ENCODE peak calls at places on chromosomes 7 and 10, in four cellular contexts. P is spleen; Y is CD8-positive, alpha-beta T cell; L is HCT116. G is an unnamed sample.

GRCh38 chr10:129788211-129788610 is 175.9 kb downstream of the EBF3 start:
- DNase-seq in Y (no peak), P (peak; percentile 64), L (no peak), G (no peak)

GRCh38 chr7:149716007-149716931 is 57.1 kb downstream of the ZNF467 start:
- DNase-seq in P (peak; percentile 77), Y (no peak), L (no peak), G (no peak)

GRCh38 chr7:149750122-149750845 is 23.1 kb downstream of the ZNF467 start:
- DNase-seq in L (no peak), Y (no peak), P (peak; percentile 47), G (no peak)

GRCh38 chr10:126518186-126519080 is 130.2 kb upstream of the ADAM12 start:
- DNase-seq in P (no peak), L (no peak), Y (no peak), G (no peak)

GRCh38 chr10:69089638-69090599 is 2.0 kb downstream of the SRGN start:
- DNase-seq in Y (peak; percentile 57), L (no peak), P (peak; percentile 84), G (no peak)

GRCh38 chr10:29257784-29258135 is 31.1 kb upstream of the LYZL1 start:
- DNase-seq in P (no peak), L (no peak), Y (no peak), G (no peak)

GRCh38 chr7:64045301-64046040 is at the start of gene ZNF727:
- DNase-seq in L (no peak), Y (no peak), P (peak; percentile 74), G (no peak)

GRCh38 chr7:11625669-11626068 is 206.3 kb downstream of the THSD7A start:
- DNase-seq in Y (no peak), P (no peak), L (no peak), G (no peak)

GRCh38 chr10:80500572-80501380 is 36.9 kb upstream of the SH2D4B start:
- DNase-seq in L (no peak), Y (no peak), P (peak; percentile 86), G (peak; percentile 80)

GRCh38 chr10:51341216-51341615 is 266.9 kb downstream of the PRKG1 start:
- DNase-seq in Y (no peak), P (no peak), L (no peak), G (no peak)

GRCh38 chr10:78757542-78757941 is 311.2 kb upstream of the ZMIZ1 start:
- DNase-seq in L (no peak), Y (no peak), P (peak; percentile 22), G (peak; percentile 71)

GRCh38 chr10:101761226-101761625 is 14.7 kb downstream of the FGF8 start:
- DNase-seq in L (no peak), P (peak; percentile 50), Y (no peak), G (no peak)

GRCh38 chr10:122326385-122326784 is 48.1 kb upstream of the PLEKHA1 start:
- DNase-seq in L (no peak), Y (no peak), P (no peak), G (no peak)

DNA sequence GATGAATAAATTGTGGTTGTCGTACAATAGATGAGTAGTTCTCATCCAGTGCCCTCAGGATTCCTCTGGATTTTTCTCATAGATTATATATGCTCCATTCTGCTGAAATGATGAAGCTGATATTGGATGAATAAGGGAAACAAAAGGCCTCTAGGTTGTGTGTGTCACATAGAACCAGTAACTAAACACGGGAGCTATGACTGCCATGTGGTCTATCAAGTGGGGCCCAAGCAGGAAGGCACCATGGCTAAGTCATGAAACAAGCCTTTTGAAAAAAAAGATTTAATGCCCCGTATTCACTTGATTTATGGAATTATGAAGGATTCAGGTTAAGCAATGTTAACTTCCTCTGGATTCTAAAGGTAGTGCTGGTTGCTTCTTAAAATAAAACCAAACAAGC is 225.1 kb downstream of the TCF7L2 start:
- DNase-seq in P (no peak), L (no peak), Y (no peak), G (no peak)
- H3K36me3 ChIP-seq in P (no peaks in the 10 kb centered on the region), L (no peaks in the 10 kb centered on the region), Y (no peaks in the 10 kb centered on the region), G (no peaks in the 10 kb centered on the region)

DNA sequence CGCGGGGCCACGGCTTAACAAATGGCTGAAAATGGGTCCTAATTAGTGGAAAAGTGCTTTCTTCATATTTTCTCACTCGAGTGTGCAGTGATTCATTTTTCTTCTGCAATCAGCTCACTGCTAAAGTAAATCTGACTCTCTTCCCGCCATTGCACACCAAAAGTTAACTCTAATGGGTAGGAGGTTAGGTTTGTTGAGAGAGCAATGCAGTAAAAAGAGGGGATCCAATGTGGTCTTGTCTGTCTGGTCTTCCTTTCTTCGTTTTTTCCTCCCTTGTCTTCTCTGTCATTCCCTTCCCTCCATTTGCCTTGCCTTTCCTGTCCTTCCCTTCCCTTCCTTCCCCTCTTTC is 4.6 kb downstream of the IKZF1 start:
- DNase-seq in Y (no peak), P (no peak), L (no peak), G (no peak)
- H3K4me1 ChIP-seq in Y (peaks cover 63% of the 10 kb centered on the region), P (peaks cover 53% of the 10 kb centered on the region), L (no peaks in the 10 kb centered on the region), G (no peaks in the 10 kb centered on the region)

GRCh38 chr10:43254199-43254730 is 12.6 kb downstream of the RASGEF1A start:
- DNase-seq in Y (no peak), L (no peak), P (peak; percentile 90), G (no peak)

GRCh38 chr10:43254881-43255643 is 11.8 kb downstream of the RASGEF1A start:
- DNase-seq in Y (no peak), L (no peak), P (peak; percentile 81), G (no peak)

GRCh38 chr10:43256531-43257209 is 10.2 kb downstream of the RASGEF1A start:
- DNase-seq in Y (no peak), P (peak; percentile 60), L (no peak), G (no peak)

GRCh38 chr10:43257210-43258031 is 9.4 kb downstream of the RASGEF1A start:
- DNase-seq in Y (no peak), P (peak; percentile 74), L (no peak), G (no peak)

GRCh38 chr10:43255644-43256431 is 11.0 kb downstream of the RASGEF1A start:
- DNase-seq in L (peak; percentile 21), P (peak; percentile 77), Y (no peak), G (no peak)
- H3K36me3 ChIP-seq in L (no peaks in the 10 kb centered on the region), P (no peaks in the 10 kb centered on the region), Y (no peaks in the 10 kb centered on the region), G (no peaks in the 10 kb centered on the region)

GRCh38 chr7:138750473-138750872 is 47.3 kb upstream of the TMEM213 start:
- DNase-seq in P (no peak), Y (no peak), L (no peak), G (no peak)
- H3K4me1 ChIP-seq in P (peaks cover 4% of the 10 kb centered on the region), Y (peaks cover 33% of the 10 kb centered on the region), L (peaks cover 6% of the 10 kb centered on the region), G (no peaks in the 10 kb centered on the region)

DNA sequence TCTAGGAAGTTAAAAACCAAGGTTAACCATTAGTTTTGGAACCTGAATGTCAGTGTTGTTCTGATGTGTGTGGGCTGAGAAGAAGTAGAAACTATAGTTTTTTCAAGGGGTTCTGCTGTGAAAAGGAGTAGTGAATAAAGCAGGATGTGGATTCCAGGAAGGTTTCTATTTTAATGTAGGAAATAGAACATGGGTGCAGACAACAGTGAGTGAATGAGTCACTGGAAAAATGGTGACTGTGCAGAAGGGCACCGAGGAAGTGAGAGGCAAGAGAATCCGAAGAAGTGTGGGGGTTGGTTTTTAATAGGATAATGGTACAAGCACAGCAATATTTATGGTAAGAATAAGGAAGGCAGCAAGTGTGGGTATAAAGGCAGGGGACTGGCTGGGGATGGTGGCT is 120.4 kb downstream of the ARHGAP21 start:
- DNase-seq in L (no peak), P (no peak), Y (no peak), G (peak; percentile 51)
- H3K36me3 ChIP-seq in L (peaks cover 13% of the 10 kb centered on the region), P (no peaks in the 10 kb centered on the region), Y (no peaks in the 10 kb centered on the region), G (peaks cover 55% of the 10 kb centered on the region)

GRCh38 chr10:6786579-6787031 is 206.5 kb upstream of the PRKCQ start:
- DNase-seq in P (no peak), L (no peak), Y (no peak), G (peak; percentile 61)

GRCh38 chr10:6778992-6779701 is 199.1 kb upstream of the PRKCQ start:
- DNase-seq in P (no peak), Y (no peak), L (peak; percentile 91), G (peak; percentile 97)

GRCh38 chr10:6780008-6780677 is 200.1 kb upstream of the PRKCQ start:
- DNase-seq in P (no peak), L (no peak), Y (no peak), G (no peak)

GRCh38 chr10:6781133-6781770 is 201.2 kb upstream of the PRKCQ start:
- DNase-seq in Y (no peak), L (no peak), P (no peak), G (no peak)

DNA sequence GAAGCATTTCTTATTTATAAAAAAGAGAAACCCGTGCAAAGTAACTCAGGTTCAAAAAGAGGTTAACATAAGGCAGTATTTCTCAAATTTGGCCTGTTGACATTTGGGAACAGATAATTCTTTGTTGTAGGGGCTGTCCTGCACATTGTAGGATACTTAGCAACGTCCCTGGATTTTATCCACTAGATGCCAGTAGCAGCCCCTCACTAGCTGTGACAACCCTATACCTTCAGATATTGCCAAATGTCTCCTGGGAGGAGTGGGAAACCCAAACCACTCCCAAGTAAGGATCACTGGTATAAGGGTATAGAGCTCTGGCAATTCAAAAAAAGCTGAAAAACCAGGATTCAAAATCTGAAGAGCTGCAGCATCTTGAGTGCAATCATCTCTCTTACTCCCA is 202.3 kb upstream of the PRKCQ start:
- DNase-seq in P (no peak), L (no peak), Y (no peak), G (no peak)
- H3K4me1 ChIP-seq in P (no peaks in the 10 kb centered on the region), L (no peaks in the 10 kb centered on the region), Y (no peaks in the 10 kb centered on the region), G (peaks cover 50% of the 10 kb centered on the region)

DNA sequence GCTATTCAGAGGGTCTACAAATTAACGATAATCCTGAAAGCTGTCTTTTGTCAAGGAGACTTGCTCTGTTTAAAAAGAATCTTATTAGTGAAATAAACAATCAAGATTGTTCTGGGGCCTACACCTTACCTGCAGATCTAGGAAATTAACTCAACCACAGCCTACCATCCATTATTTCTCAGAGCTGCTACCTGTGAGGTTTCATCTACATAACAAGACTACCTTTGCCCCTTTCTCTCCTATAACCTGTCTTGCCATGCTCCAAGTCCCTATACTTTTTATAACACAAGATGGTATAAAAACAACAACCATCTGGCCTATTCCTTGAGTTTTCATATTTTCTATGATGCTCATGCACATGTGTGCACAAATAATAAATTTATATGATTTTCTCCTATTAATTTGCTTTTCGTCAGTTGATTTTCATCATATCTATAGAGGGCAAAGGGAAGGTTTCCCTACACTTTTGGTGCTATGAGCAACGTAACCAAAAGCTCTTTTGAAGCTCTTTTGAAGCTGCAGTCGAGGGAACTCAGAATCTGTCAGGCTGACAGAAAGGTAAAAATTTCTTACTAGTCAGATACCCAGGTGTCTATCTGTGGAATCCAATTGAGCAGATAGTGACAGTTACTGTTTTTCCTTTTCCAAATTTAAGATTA is 138.1 kb downstream of the CACNA2D1 start:
- DNase-seq in P (no peak), Y (no peak), L (no peak), G (no peak)
- H3K36me3 ChIP-seq in P (no peaks in the 10 kb centered on the region), Y (no peaks in the 10 kb centered on the region), L (no peaks in the 10 kb centered on the region), G (no peaks in the 10 kb centered on the region)

GRCh38 chr7:18535811-18536413 is 40.4 kb downstream of the HDAC9 start:
- DNase-seq in L (no peak), P (no peak), Y (no peak), G (no peak)
- H3K4me1 ChIP-seq in L (no peaks in the 10 kb centered on the region), P (no peaks in the 10 kb centered on the region), Y (no peaks in the 10 kb centered on the region), G (peaks cover 4% of the 10 kb centered on the region)

DNA sequence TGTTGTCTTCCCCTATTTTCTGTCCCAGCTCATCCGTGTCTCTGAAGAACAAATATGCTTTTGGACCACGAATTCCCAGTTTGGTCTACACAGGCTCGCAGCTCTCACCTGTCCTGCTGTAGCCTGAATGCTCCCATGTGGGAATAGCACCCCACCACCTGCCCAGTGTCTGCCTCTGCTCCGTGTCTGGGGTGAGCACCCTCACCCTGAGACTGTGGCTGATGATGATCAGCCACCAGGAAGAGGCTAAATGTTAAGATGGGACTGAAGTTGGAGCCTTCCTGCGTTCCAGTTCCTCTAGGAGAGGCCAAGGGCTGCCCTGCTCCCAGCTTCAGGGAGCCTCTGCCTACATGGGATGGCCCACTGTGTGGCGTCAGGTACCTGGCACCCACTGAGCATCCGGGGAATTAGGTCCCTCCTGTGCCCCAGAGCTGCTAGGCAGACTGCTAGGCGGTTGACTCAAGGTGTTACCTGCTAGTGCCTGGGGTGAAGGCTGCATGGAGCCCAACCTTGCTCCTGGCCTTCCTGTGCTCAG is 3.7 kb downstream of the PGAM2 start:
- DNase-seq in L (no peak), Y (no peak), P (peak; percentile 47), G (no peak)
- H3K36me3 ChIP-seq in L (peaks cover 34% of the 10 kb centered on the region), Y (peaks cover 41% of the 10 kb centered on the region), P (peaks cover 4% of the 10 kb centered on the region), G (peaks cover 58% of the 10 kb centered on the region)

G was measured in SJSA1.